ENCODE peak calls at places on chromosome 12, in ten cellular contexts. B, Z, G, K, C, Q, A, S, F and I are unnamed samples.

GRCh38 chr12:226401-226800 is 12.4 kb upstream of the SLC6A12 start:
- DNase-seq in C (no peak), Q (no peak), A (peak), Z (no peak), S (no peak), G (no peak), F (no peak), B (no peak), K (no peak), I (no peak)

GRCh38 chr12:76277480-76277879 is 70.7 kb downstream of the BBS10 start:
- DNase-seq in G (no peak), C (no peak), K (no peak), A (no peak), Z (peak), B (no peak), S (no peak), F (no peak), Q (no peak), I (no peak)

GRCh38 chr12:20063116-20063515 is 305.2 kb upstream of the PDE3A start:
- DNase-seq in G (no peak), F (no peak), Z (peak), K (no peak), S (no peak), B (no peak), A (no peak), C (no peak), Q (no peak), I (no peak)

GRCh38 chr12:111767362-111768158 is 827 bp downstream of the ALDH2 start:
- DNase-seq in Q (no peak), B (no peak), C (peak), A (peak), G (no peak), K (no peak), Z (peak), F (peak), S (no peak), I (no peak)

GRCh38 chr12:6563448-6564050 is 4.5 kb downstream of the NOP2 start:
- DNase-seq in Q (no peak), Z (peak), A (peak), F (peak), B (no peak), C (no peak), S (peak), G (no peak), K (peak), I (no peak)

GRCh38 chr12:88266851-88267360 is 124.8 kb downstream of the TMTC3 start:
- DNase-seq in Z (no peak), K (no peak), F (no peak), C (no peak), G (no peak), S (no peak), B (no peak), Q (no peak), A (no peak), I (no peak)

GRCh38 chr12:77402726-77403125 is 337.4 kb upstream of the E2F7 start:
- DNase-seq in G (no peak), Z (peak), F (no peak), C (no peak), A (no peak), S (no peak), Q (no peak), B (no peak), K (no peak), I (no peak)

GRCh38 chr12:80936642-80937390 is 918 bp downstream of the LIN7A start:
- DNase-seq in Z (peak), F (peak), B (peak), Q (peak), C (peak), K (peak), G (peak), S (peak), A (peak), I (no peak)

GRCh38 chr12:106740813-106741212 is 33.7 kb upstream of the RIC8B start:
- DNase-seq in F (no peak), A (no peak), G (no peak), Q (no peak), C (no peak), K (no peak), Z (no peak), S (no peak), B (no peak), I (no peak)

GRCh38 chr12:39235990-39236767 is 206.7 kb downstream of the KIF21A start:
- DNase-seq in B (no peak), F (no peak), A (no peak), S (no peak), G (no peak), K (no peak), Z (peak), C (no peak), Q (no peak), I (no peak)

GRCh38 chr12:29054790-29055663 is 94.1 kb upstream of the FAR2 start:
- DNase-seq in C (no peak), A (no peak), F (no peak), G (no peak), B (no peak), Q (no peak), K (no peak), Z (no peak), S (no peak), I (no peak)

GRCh38 chr12:78226763-78227162 is 396.1 kb downstream of the NAV3 start:
- DNase-seq in Q (no peak), C (no peak), S (no peak), Z (no peak), B (no peak), G (no peak), K (no peak), F (no peak), A (no peak), I (no peak)

GRCh38 chr12:3697311-3697870 is 55.5 kb downstream of the CRACR2A start:
- DNase-seq in B (no peak), F (no peak), G (no peak), Q (no peak), S (no peak), Z (no peak), C (no peak), A (no peak), K (no peak), I (peak)

GRCh38 chr12:114045333-114045732 is 79.2 kb upstream of the RBM19 start:
- DNase-seq in K (no peak), B (no peak), S (no peak), A (no peak), Q (no peak), C (no peak), F (no peak), Z (no peak), G (no peak), I (no peak)

GRCh38 chr12:114665411-114666181 is 18.4 kb downstream of the TBX3 start:
- DNase-seq in Z (no peak), K (no peak), Q (no peak), G (no peak), C (no peak), A (peak), B (no peak), S (no peak), F (no peak), I (no peak)

DNA sequence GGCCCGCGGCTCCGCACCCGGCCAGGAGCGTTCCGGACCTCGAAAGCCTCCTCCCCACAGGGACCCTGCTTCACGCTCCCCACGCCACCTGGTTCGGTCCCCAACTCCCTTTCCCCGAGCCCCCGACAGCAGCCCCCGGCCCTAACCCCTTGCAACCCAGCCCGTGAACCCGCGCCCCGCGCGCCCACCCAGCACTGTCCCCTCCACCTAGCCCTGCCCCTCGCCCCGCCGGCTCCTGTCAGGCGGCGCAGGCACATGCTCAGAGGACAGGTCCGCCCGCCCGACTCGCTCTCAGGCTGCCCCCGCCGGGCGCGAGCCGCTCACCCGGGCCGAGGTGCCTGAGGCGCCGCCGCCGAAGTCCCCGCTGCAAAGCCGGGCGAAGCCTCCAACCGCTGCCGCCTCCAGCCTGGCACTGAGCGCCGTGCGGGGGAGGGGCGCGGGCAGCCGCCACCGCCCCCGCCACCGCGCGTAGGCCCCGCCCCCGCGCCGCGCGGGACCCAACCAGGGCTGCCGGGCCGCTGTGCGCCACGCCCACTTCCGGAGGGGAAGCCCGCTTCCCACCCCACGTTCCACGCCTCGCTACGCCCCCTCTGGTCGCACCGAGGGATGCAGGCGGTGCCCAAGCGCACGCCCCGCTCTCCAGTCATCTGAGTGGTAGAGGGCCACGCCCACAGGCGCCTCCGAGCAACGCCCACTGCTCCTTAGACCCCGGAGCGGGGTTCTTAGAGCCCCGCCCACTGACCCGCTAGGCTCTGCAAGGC is at the start of gene CORO1C:
- DNase-seq in S (peak), C (peak), Q (peak), G (peak), K (peak), B (peak), Z (peak), F (peak), A (peak), I (peak)
- TF ChIP-seq POLR2AphosphoS5 in S (peak), C (peak), Q (peak), G (peak), K (peak), B (peak), Z (peak), F (peak), A (peak), I (peak)

GRCh38 chr12:124391340-124392261 is 96.7 kb downstream of the RFLNA start:
- DNase-seq in S (peak), Z (peak), B (no peak), K (peak), Q (peak), A (no peak), G (no peak), C (peak), F (peak), I (no peak)

GRCh38 chr12:124394462-124395128 is 99.7 kb downstream of the RFLNA start:
- DNase-seq in Z (no peak), Q (no peak), A (no peak), K (no peak), S (no peak), B (no peak), G (no peak), C (no peak), F (no peak), I (no peak)

GRCh38 chr12:124393831-124394230 is 98.9 kb downstream of the RFLNA start:
- DNase-seq in G (no peak), Z (no peak), K (no peak), B (no peak), Q (no peak), F (no peak), C (no peak), S (no peak), A (no peak), I (no peak)

GRCh38 chr12:124392271-124392990 is 97.5 kb downstream of the RFLNA start:
- DNase-seq in G (no peak), A (peak), Z (peak), F (peak), S (peak), C (peak), Q (no peak), B (no peak), K (no peak), I (no peak)

DNA sequence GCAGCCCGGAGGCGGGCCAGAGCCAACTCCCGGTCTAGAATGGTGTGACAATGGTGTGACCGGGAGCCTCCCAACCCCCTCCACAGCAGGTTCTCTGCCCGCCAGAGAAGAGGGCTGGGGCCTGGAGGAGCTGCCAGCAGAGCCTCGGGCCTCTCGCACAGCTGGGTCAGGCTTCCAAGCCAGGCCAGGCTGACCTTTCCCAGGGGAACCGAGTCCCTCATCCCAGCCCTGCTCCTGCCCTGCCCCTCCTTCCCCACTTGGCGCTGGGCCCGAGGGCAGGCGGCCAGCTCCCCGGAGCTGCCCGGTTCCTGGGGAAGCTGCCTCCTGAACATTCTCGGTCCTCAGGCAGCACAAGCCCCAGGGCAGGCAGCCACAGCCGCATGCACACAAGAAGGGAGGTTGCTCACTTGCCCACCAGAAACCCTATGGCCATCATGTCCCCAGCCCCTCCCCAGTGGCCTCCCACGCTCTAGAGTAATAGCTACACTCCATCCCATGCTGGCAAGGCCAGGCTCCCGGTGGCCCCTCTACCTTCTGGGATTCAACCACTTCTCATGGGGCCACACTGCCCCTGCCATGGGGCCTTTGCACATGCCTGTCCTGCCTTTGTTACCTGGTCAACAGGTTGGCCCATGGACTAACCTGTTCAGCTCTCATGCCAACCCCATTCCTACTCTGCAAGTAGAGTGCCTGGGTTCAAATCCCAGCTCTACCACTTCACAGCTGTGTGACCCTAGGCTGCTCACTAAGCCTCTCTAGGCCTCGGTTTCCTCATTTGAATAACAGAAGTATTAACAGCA is 98.3 kb downstream of the RFLNA start:
- DNase-seq in F (peak), G (no peak), K (peak), C (no peak), A (no peak), Q (peak), Z (peak), B (peak), S (peak), I (peak)
- TF ChIP-seq POLR2AphosphoS5 in F (peak), G (no peak), K (peak), C (peak), A (no peak), Q (peak), Z (peak), B (peak), S (peak), I (peak)

DNA sequence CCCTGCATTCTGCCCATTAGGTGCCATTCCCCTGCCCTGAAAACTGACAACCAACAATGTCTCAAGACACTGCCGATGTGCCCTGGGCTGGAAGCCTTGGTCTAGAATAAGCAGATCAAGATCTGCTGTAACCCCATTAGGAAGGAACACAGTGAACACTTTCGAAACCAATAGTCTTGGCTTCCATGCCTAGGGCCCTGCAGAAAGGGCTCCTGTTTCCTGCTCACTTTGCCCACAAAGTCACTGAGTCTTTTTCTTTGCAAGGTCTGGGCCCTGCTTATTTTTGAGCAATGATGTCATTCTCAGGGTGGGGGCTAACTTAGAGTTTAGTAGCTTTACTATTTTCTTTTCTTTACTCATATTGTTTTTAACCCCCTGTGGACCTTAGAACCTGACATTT is 704.2 kb upstream of the TMEM132C start:
- DNase-seq in K (no peak), Q (no peak), G (no peak), Z (no peak), C (no peak), A (no peak), S (no peak), F (no peak), B (no peak), I (no peak)
- TF ChIP-seq POLR2AphosphoS5 in K (no peak), Q (no peak), G (no peak), Z (no peak), C (no peak), A (no peak), S (no peak), F (no peak), B (no peak), I (no peak)

GRCh38 chr12:53625946-53626701 is at the start of gene ATF7:
- DNase-seq in C (peak), Q (peak), K (peak), G (peak), S (peak), Z (peak), A (peak), B (peak), F (peak), I (peak)
- TF ChIP-seq POLR2AphosphoS5 in C (peak), Q (peak), K (peak), G (peak), S (peak), Z (no peak), A (peak), B (peak), F (peak), I (peak)

GRCh38 chr12:123512838-123513665 is 20.5 kb downstream of the RILPL1 start:
- DNase-seq in Q (no peak), A (peak), Z (no peak), K (no peak), S (no peak), F (no peak), G (no peak), C (no peak), B (no peak), I (no peak)
- TF ChIP-seq POLR2AphosphoS5 in Q (no peak), A (no peak), Z (no peak), K (no peak), S (no peak), F (no peak), G (no peak), C (no peak), B (no peak), I (no peak)

GRCh38 chr12:121334513-121335343 is 17.5 kb downstream of the ANAPC5 start:
- DNase-seq in F (no peak), B (peak), K (no peak), S (no peak), A (peak), Z (peak), Q (no peak), C (peak), G (no peak), I (no peak)
- TF ChIP-seq POLR2AphosphoS5 in F (no peak), B (peak), K (no peak), S (no peak), A (no peak), Z (no peak), Q (no peak), C (no peak), G (no peak), I (no peak)

GRCh38 chr12:89862511-89863331 is 154.1 kb upstream of the ATP2B1 start:
- DNase-seq in Z (peak), B (peak), Q (no peak), C (no peak), A (no peak), G (no peak), K (no peak), F (peak), S (peak), I (no peak)
- TF ChIP-seq POLR2AphosphoS5 in Z (no peak), B (peak), Q (peak), C (no peak), A (no peak), G (no peak), K (peak), F (no peak), S (no peak), I (peak)

GRCh38 chr12:117699575-117699974 is 269.2 kb downstream of the KSR2 start:
- DNase-seq in B (no peak), Q (no peak), A (no peak), K (no peak), G (no peak), C (no peak), F (no peak), Z (no peak), S (no peak), I (no peak)
- TF ChIP-seq POLR2AphosphoS5 in B (no peak), Q (no peak), A (no peak), K (no peak), G (no peak), C (no peak), F (no peak), Z (no peak), S (no peak), I (no peak)